ENCODE peak calls at places on chromosome 2, in ten cellular contexts. One of them, this sample, is unnamed.

GRCh38 chr2:21054011-21054410 is 10.1 kb upstream of the APOB start:
- DNase-seq in A549: no peak
- DNase-seq in GM04503: no peak
- DNase-seq in HTR-8/SVneo: no peak
- DNase-seq in Caco-2: no peak
- DNase-seq in Peyer's patch: no peak
- DNase-seq in RWPE1: no peak
- DNase-seq in non-pigmented ciliary epithelial cell: no peak
- DNase-seq in activated naive CD4-positive, alpha-beta T cell treated with anti-CD3 and anti-CD28 coated beads, Interleukin-2, amount 10 ng/mL, durations not matched to agents 7 days and 5 days: no peak
- DNase-seq in activated CD4-positive, alpha-beta T cell treated with anti-CD3 and anti-CD28 coated beads, Interleukin-2, amount 50 U/mL, for 1 hour: no peak
- DNase-seq in this sample: no peak

GRCh38 chr2:231715988-231716616 is 7.8 kb downstream of the PTMA start:
- DNase-seq in A549: no peak
- DNase-seq in GM04503: no peak
- DNase-seq in HTR-8/SVneo: no peak
- DNase-seq in Caco-2: peak
- DNase-seq in Peyer's patch: no peak
- DNase-seq in RWPE1: no peak
- DNase-seq in non-pigmented ciliary epithelial cell: no peak
- DNase-seq in activated naive CD4-positive, alpha-beta T cell treated with anti-CD3 and anti-CD28 coated beads, Interleukin-2, amount 10 ng/mL, durations not matched to agents 7 days and 5 days: no peak
- DNase-seq in activated CD4-positive, alpha-beta T cell treated with anti-CD3 and anti-CD28 coated beads, Interleukin-2, amount 50 U/mL, for 1 hour: no peak
- DNase-seq in this sample: peak

GRCh38 chr2:101382406-101382805 is 4.9 kb downstream of the CREG2 start:
- DNase-seq in A549: no peak
- DNase-seq in GM04503: no peak
- DNase-seq in HTR-8/SVneo: no peak
- DNase-seq in Caco-2: no peak
- DNase-seq in Peyer's patch: no peak
- DNase-seq in RWPE1: no peak
- DNase-seq in non-pigmented ciliary epithelial cell: no peak
- DNase-seq in activated naive CD4-positive, alpha-beta T cell treated with anti-CD3 and anti-CD28 coated beads, Interleukin-2, amount 10 ng/mL, durations not matched to agents 7 days and 5 days: no peak
- DNase-seq in activated CD4-positive, alpha-beta T cell treated with anti-CD3 and anti-CD28 coated beads, Interleukin-2, amount 50 U/mL, for 1 hour: no peak
- DNase-seq in this sample: no peak

GRCh38 chr2:188426121-188426520 is 134.4 kb downstream of the GULP1 start:
- DNase-seq in A549: no peak
- DNase-seq in GM04503: no peak
- DNase-seq in HTR-8/SVneo: no peak
- DNase-seq in Caco-2: no peak
- DNase-seq in Peyer's patch: no peak
- DNase-seq in RWPE1: no peak
- DNase-seq in non-pigmented ciliary epithelial cell: no peak
- DNase-seq in activated naive CD4-positive, alpha-beta T cell treated with anti-CD3 and anti-CD28 coated beads, Interleukin-2, amount 10 ng/mL, durations not matched to agents 7 days and 5 days: no peak
- DNase-seq in activated CD4-positive, alpha-beta T cell treated with anti-CD3 and anti-CD28 coated beads, Interleukin-2, amount 50 U/mL, for 1 hour: no peak
- DNase-seq in this sample: no peak

GRCh38 chr2:73904952-73905351 is 12.1 kb downstream of the ACTG2 start:
- DNase-seq in A549: no peak
- DNase-seq in GM04503: no peak
- DNase-seq in HTR-8/SVneo: no peak
- DNase-seq in Caco-2: no peak
- DNase-seq in Peyer's patch: no peak
- DNase-seq in RWPE1: no peak
- DNase-seq in non-pigmented ciliary epithelial cell: no peak
- DNase-seq in activated naive CD4-positive, alpha-beta T cell treated with anti-CD3 and anti-CD28 coated beads, Interleukin-2, amount 10 ng/mL, durations not matched to agents 7 days and 5 days: no peak
- DNase-seq in activated CD4-positive, alpha-beta T cell treated with anti-CD3 and anti-CD28 coated beads, Interleukin-2, amount 50 U/mL, for 1 hour: no peak
- DNase-seq in this sample: no peak

GRCh38 chr2:138090330-138090729 is 126.1 kb downstream of the HNMT start:
- DNase-seq in A549: peak
- DNase-seq in GM04503: no peak
- DNase-seq in HTR-8/SVneo: peak
- DNase-seq in Caco-2: no peak
- DNase-seq in Peyer's patch: no peak
- DNase-seq in RWPE1: peak
- DNase-seq in non-pigmented ciliary epithelial cell: peak
- DNase-seq in activated naive CD4-positive, alpha-beta T cell treated with anti-CD3 and anti-CD28 coated beads, Interleukin-2, amount 10 ng/mL, durations not matched to agents 7 days and 5 days: no peak
- DNase-seq in activated CD4-positive, alpha-beta T cell treated with anti-CD3 and anti-CD28 coated beads, Interleukin-2, amount 50 U/mL, for 1 hour: no peak
- DNase-seq in this sample: no peak

GRCh38 chr2:233346930-233347329 is 7.4 kb upstream of the DGKD start:
- DNase-seq in A549: no peak
- DNase-seq in GM04503: no peak
- DNase-seq in HTR-8/SVneo: no peak
- DNase-seq in Caco-2: no peak
- DNase-seq in Peyer's patch: no peak
- DNase-seq in RWPE1: no peak
- DNase-seq in non-pigmented ciliary epithelial cell: no peak
- DNase-seq in activated naive CD4-positive, alpha-beta T cell treated with anti-CD3 and anti-CD28 coated beads, Interleukin-2, amount 10 ng/mL, durations not matched to agents 7 days and 5 days: no peak
- DNase-seq in activated CD4-positive, alpha-beta T cell treated with anti-CD3 and anti-CD28 coated beads, Interleukin-2, amount 50 U/mL, for 1 hour: no peak
- DNase-seq in this sample: no peak

GRCh38 chr2:219309278-219309677 is at the start of gene PTPRN:
- DNase-seq in A549: no peak
- DNase-seq in GM04503: no peak
- DNase-seq in HTR-8/SVneo: no peak
- DNase-seq in Caco-2: no peak
- DNase-seq in Peyer's patch: no peak
- DNase-seq in RWPE1: no peak
- DNase-seq in non-pigmented ciliary epithelial cell: no peak
- DNase-seq in activated naive CD4-positive, alpha-beta T cell treated with anti-CD3 and anti-CD28 coated beads, Interleukin-2, amount 10 ng/mL, durations not matched to agents 7 days and 5 days: no peak
- DNase-seq in activated CD4-positive, alpha-beta T cell treated with anti-CD3 and anti-CD28 coated beads, Interleukin-2, amount 50 U/mL, for 1 hour: no peak
- DNase-seq in this sample: no peak

GRCh38 chr2:109457811-109458210 is 156.0 kb downstream of the SEPTIN10 start:
- DNase-seq in A549: no peak
- DNase-seq in GM04503: no peak
- DNase-seq in HTR-8/SVneo: no peak
- DNase-seq in Caco-2: peak
- DNase-seq in Peyer's patch: no peak
- DNase-seq in RWPE1: no peak
- DNase-seq in non-pigmented ciliary epithelial cell: no peak
- DNase-seq in activated naive CD4-positive, alpha-beta T cell treated with anti-CD3 and anti-CD28 coated beads, Interleukin-2, amount 10 ng/mL, durations not matched to agents 7 days and 5 days: no peak
- DNase-seq in activated CD4-positive, alpha-beta T cell treated with anti-CD3 and anti-CD28 coated beads, Interleukin-2, amount 50 U/mL, for 1 hour: no peak
- DNase-seq in this sample: no peak

GRCh38 chr2:206982360-206982759 is 43.0 kb downstream of the CPO start:
- DNase-seq in A549: no peak
- DNase-seq in GM04503: no peak
- DNase-seq in HTR-8/SVneo: no peak
- DNase-seq in Caco-2: no peak
- DNase-seq in Peyer's patch: no peak
- DNase-seq in RWPE1: no peak
- DNase-seq in non-pigmented ciliary epithelial cell: no peak
- DNase-seq in activated naive CD4-positive, alpha-beta T cell treated with anti-CD3 and anti-CD28 coated beads, Interleukin-2, amount 10 ng/mL, durations not matched to agents 7 days and 5 days: no peak
- DNase-seq in activated CD4-positive, alpha-beta T cell treated with anti-CD3 and anti-CD28 coated beads, Interleukin-2, amount 50 U/mL, for 1 hour: no peak
- DNase-seq in this sample: no peak

GRCh38 chr2:170739048-170739447 is 23.9 kb downstream of the SP5 start:
- DNase-seq in A549: peak
- DNase-seq in GM04503: peak
- DNase-seq in HTR-8/SVneo: peak
- DNase-seq in Caco-2: peak
- DNase-seq in Peyer's patch: no peak
- DNase-seq in RWPE1: peak
- DNase-seq in non-pigmented ciliary epithelial cell: peak
- DNase-seq in activated naive CD4-positive, alpha-beta T cell treated with anti-CD3 and anti-CD28 coated beads, Interleukin-2, amount 10 ng/mL, durations not matched to agents 7 days and 5 days: no peak
- DNase-seq in activated CD4-positive, alpha-beta T cell treated with anti-CD3 and anti-CD28 coated beads, Interleukin-2, amount 50 U/mL, for 1 hour: no peak
- DNase-seq in this sample: no peak

GRCh38 chr2:2698182-2699116 is 367.4 kb upstream of the MYT1L start:
- DNase-seq in A549: peak
- DNase-seq in GM04503: no peak
- DNase-seq in HTR-8/SVneo: no peak
- DNase-seq in Caco-2: no peak
- DNase-seq in Peyer's patch: no peak
- DNase-seq in RWPE1: peak
- DNase-seq in non-pigmented ciliary epithelial cell: no peak
- DNase-seq in activated naive CD4-positive, alpha-beta T cell treated with anti-CD3 and anti-CD28 coated beads, Interleukin-2, amount 10 ng/mL, durations not matched to agents 7 days and 5 days: peak
- DNase-seq in activated CD4-positive, alpha-beta T cell treated with anti-CD3 and anti-CD28 coated beads, Interleukin-2, amount 50 U/mL, for 1 hour: no peak
- DNase-seq in this sample: no peak